ENCODE peak calls at places on chromosomes 12 and 14, in five cellular contexts. C is sigmoid colon; N is CD8-positive, alpha-beta T cell; J is pancreas; B is Peyer's patch. T is an unnamed sample. For H3K4me1, the result is how much of the 10 kb centered on the place peaks cover.

GRCh38 chr12:105590571-105590970 is 260.1 kb downstream of the C12orf75 start:
- DNase-seq in C (no peak), N (no peak), J (no peak), B (no peak), T (no peak)

GRCh38 chr12:38139456-38139855 is 177.1 kb upstream of the ALG10B start:
- DNase-seq in C (no peak), N (no peak), J (no peak), B (no peak), T (no peak)

GRCh38 chr12:116687888-116688287 is 50.0 kb downstream of the SPRING1 start:
- DNase-seq in C (no peak), N (peak), J (no peak), B (no peak), T (peak)

GRCh38 chr12:55842681-55843429 is at the start of gene MMP19:
- DNase-seq in C (peak), N (no peak), J (no peak), B (no peak), T (peak)

GRCh38 chr12:89856431-89856830 is 147.8 kb upstream of the ATP2B1 start:
- DNase-seq in C (no peak), N (no peak), J (no peak), B (no peak), T (peak)

GRCh38 chr12:98725481-98726247 is 80.6 kb downstream of the APAF1 start:
- DNase-seq in C (no peak), N (no peak), J (peak), B (no peak), T (peak)

GRCh38 chr12:48454675-48455074 is 17.7 kb upstream of the ANP32D start:
- DNase-seq in C (no peak), N (no peak), J (no peak), B (no peak), T (peak)

GRCh38 chr14:83847102-83847501 is 1682.8 kb upstream of the FLRT2 start:
- DNase-seq in C (no peak), N (no peak), J (no peak), B (no peak), T (no peak)

GRCh38 chr12:54431911-54432814 is 13.1 kb upstream of the ITGA5 start:
- DNase-seq in C (peak), N (no peak), J (peak), B (no peak), T (peak)

GRCh38 chr12:46460682-46461215 is 88.2 kb upstream of the SLC38A2 start:
- DNase-seq in C (no peak), N (no peak), J (no peak), B (no peak), T (no peak)

GRCh38 chr12:132506730-132507538 is 17.0 kb downstream of the FBRSL1 start:
- DNase-seq in C (peak), N (peak), J (peak), B (peak), T (no peak)

GRCh38 chr14:65798216-65798615 is 385.7 kb downstream of the FUT8 start:
- DNase-seq in C (no peak), N (no peak), J (no peak), B (no peak), T (no peak)

GRCh38 chr12:51678086-51678724 is 87.2 kb downstream of the SCN8A start:
- DNase-seq in C (no peak), N (no peak), J (peak), B (no peak), T (peak)

GRCh38 chr14:68942281-68943035 is 36.6 kb downstream of the ACTN1 start:
- DNase-seq in C (no peak), N (no peak), J (no peak), B (no peak), T (no peak)

GRCh38 chr14:68941820-68942219 is 37.3 kb downstream of the ACTN1 start:
- DNase-seq in C (peak), N (no peak), J (peak), B (no peak), T (peak)

GRCh38 chr14:68944162-68944561 is 34.9 kb downstream of the ACTN1 start:
- DNase-seq in C (no peak), N (no peak), J (no peak), B (no peak), T (no peak)

GRCh38 chr14:68945190-68945584 is 33.9 kb downstream of the ACTN1 start:
- DNase-seq in C (no peak), N (peak), J (no peak), B (no peak), T (no peak)

DNA sequence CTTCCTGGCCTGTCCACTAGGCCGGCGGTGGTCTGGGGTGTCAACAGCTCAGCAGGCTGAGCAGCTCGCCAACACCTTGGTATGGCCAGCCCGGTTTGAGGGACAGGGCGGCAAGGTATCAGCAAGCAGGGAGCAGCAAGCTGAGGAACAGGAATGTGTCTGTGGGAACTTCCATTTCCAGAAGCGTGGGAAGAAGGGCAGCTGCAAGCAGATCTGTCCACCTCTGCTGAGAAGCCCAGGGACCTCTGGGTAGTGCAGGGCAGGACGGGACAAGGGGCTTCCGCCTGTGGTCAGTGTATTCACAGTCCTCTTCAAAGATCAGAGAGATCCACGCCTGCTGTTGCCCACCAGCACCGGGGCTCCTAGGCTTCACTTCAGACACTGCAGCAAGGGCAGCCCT is 36.0 kb downstream of the ACTN1 start:
- DNase-seq in C (no peak), N (no peak), J (peak), B (no peak), T (no peak)
- H3K4me1 ChIP-seq in C (half or more), N (half or more), J (half or more), B (half or more), T (under half)

GRCh38 chr14:95269493-95269892 is 50.2 kb downstream of the CLMN start:
- DNase-seq in C (no peak), N (no peak), J (no peak), B (no peak), T (no peak)
- H3K4me1 ChIP-seq in C (under half), N (under half), J (under half), B (under half), T (under half)

GRCh38 chr14:68961361-68961760 is 17.7 kb downstream of the ACTN1 start:
- DNase-seq in C (no peak), N (no peak), J (no peak), B (no peak), T (no peak)
- H3K4me1 ChIP-seq in C (half or more), N (half or more), J (under half), B (under half), T (under half)

DNA sequence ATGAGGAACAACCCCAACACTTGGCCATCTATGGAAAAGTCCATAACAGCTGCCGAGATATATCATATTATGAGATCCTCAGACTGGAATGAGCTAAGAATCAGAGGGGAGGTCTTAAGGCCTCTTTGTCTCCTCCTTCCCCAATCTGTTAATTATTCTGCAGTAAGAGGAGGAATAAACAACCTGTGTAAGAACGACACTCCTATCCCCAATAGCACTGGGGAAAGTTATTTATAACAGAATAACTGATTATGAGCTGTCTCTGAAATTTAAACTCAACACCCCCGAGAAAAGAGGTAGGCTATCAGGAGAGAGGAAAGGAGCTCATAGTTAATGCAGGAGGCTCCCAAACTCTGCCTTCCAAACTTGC is 68.0 kb downstream of the NIN start:
- DNase-seq in C (no peak), N (no peak), J (no peak), B (no peak), T (no peak)
- H3K4me1 ChIP-seq in C (under half), N (under half), J (half or more), B (under half), T (under half)

T was measured in PC-3.